ENCODE peak calls at places on chromosomes 12 and 14, in six cellular contexts. S is IMR-90, M is OCI-LY7, B is HCT116, U is GM23338, N is HepG2. K is an unnamed sample.

GRCh38 chr12:52344111-52344510 is 22.9 kb upstream of the KRT83 start:
- DNase-seq in S (no peak), M (no peak), B (no peak), U (no peak), N (no peak), K (no peak)

GRCh38 chr12:124814741-124815613 is 48.7 kb downstream of the SCARB1 start:
- DNase-seq in S (no peak), M (no peak), B (no peak), U (no peak), N (no peak), K (no peak)

GRCh38 chr14:69895109-69895508 is 15.9 kb downstream of the SMOC1 start:
- DNase-seq in S (no peak), M (no peak), B (no peak), U (no peak), N (no peak), K (no peak)

GRCh38 chr12:29066061-29066588 is 83.0 kb upstream of the FAR2 start:
- DNase-seq in S (peak), M (no peak), B (peak), U (no peak), N (no peak), K (no peak)

GRCh38 chr14:67467134-67467533 is 21.4 kb downstream of the TMEM229B start:
- DNase-seq in S (no peak), M (no peak), B (no peak), U (no peak), N (no peak), K (no peak)

GRCh38 chr12:120978296-120979219 is at the start of gene HNF1A:
- DNase-seq in S (no peak), M (no peak), B (no peak), U (peak), N (peak), K (no peak)

GRCh38 chr12:68374315-68374982 is 42.3 kb upstream of the MDM1 start:
- DNase-seq in S (no peak), M (no peak), B (no peak), U (no peak), N (no peak), K (no peak)

GRCh38 chr12:47078733-47079364 is 572 bp upstream of the PCED1B start:
- DNase-seq in S (peak), M (no peak), B (no peak), U (no peak), N (no peak), K (no peak)

GRCh38 chr14:100807979-100808734 is 17.8 kb upstream of the MEG3 start:
- DNase-seq in S (no peak), M (no peak), B (no peak), U (no peak), N (no peak), K (no peak)

GRCh38 chr12:117105902-117106301 is 6.7 kb upstream of the TESC start:
- DNase-seq in S (no peak), M (peak), B (peak), U (no peak), N (peak), K (no peak)

GRCh38 chr12:132520421-132521199 is 30.7 kb downstream of the FBRSL1 start:
- DNase-seq in S (no peak), M (no peak), B (no peak), U (no peak), N (no peak), K (no peak)

GRCh38 chr12:65170245-65170881 is 980 bp downstream of the LEMD3 start:
- DNase-seq in S (peak), M (peak), B (peak), U (peak), N (peak), K (no peak)

GRCh38 chr12:14907953-14908352 is 22.3 kb upstream of the MGP start:
- DNase-seq in S (peak), M (no peak), B (no peak), U (no peak), N (no peak), K (no peak)

GRCh38 chr12:122003646-122004611 is 17.8 kb upstream of the BCL7A start:
- DNase-seq in S (no peak), M (peak), B (no peak), U (no peak), N (no peak), K (no peak)
- H3K4me3 ChIP-seq in S (no peak), M (peak), B (no peak), U (no peak), N (no peak), K (no peak)

GRCh38 chr12:107464644-107465043 is 221.0 kb upstream of the PWP1 start:
- DNase-seq in S (no peak), M (no peak), B (no peak), U (no peak), N (no peak), K (no peak)

GRCh38 chr12:107467716-107468115 is 217.9 kb upstream of the PWP1 start:
- DNase-seq in S (peak), M (no peak), B (no peak), U (peak), N (no peak), K (no peak)

GRCh38 chr12:107468976-107469375 is 216.6 kb upstream of the PWP1 start:
- DNase-seq in S (no peak), M (no peak), B (no peak), U (no peak), N (no peak), K (no peak)

GRCh38 chr12:107472308-107472707 is 213.3 kb upstream of the PWP1 start:
- DNase-seq in S (no peak), M (no peak), B (no peak), U (no peak), N (no peak), K (no peak)

DNA sequence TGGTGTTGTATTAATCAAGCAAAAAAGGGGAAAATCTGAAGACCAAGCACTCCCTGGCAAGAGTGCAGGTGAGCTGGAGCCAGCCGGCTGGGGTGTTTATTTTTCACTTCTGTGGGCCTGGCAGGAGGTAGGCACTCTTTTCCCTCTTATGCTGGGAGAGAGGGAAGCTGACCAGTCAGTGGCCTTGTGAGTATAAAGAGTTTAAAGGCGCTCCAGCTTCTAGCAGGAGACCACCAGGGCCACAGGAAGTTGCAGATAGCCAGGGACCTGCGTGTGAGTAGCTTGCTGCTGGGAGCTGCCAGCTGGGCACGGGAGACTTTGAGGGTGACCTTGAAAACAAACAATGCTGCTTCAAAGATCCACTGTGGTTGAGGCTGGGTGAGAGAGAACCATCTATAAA is 217.4 kb upstream of the PWP1 start:
- DNase-seq in S (peak), M (no peak), B (no peak), U (peak), N (no peak), K (no peak)
- H2AFZ ChIP-seq in S (no peak), M (no peak), B (no peak), U (no peak), N (no peak), K (no peak)

DNA sequence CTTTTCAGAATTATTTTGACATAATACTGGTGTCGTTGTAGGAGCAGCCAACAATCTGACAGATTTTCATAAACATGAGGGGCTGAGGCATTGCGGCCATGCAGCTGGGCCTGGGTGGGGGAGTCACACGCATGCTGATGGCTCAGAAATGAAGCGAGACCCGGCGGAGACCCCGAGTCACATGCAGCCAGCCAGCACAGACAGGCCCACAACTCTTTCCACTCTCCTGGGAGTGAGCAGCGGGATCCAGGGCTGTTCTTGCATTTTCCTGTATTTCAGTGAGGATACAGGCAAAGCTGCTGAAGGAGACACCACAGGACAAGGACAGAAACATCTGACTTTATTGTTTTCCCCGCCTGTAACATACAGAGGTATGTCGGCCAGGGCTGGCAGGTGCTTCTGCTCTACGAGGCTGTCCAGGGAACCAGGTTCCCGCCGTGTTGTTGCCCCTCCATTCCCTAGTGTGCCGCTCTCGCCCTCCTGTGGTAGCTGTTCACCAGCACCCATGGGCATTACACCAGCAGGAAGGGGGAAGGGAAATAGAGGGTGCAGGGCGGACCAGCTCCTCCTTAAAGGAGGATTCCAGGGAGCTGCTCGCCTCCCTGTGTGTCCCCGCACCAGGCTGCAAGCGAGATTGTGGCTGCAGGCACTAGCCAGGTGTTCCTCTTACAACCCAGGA is 30.5 kb downstream of the FZD10 start:
- DNase-seq in S (no peak), M (no peak), B (no peak), U (no peak), N (peak), K (no peak)
- TF ChIP-seq CTCF in S (no peak), M (no peak), B (no peak), U (peak), N (peak), K (peak)

GRCh38 chr14:28264306-28264705 is 502.3 kb upstream of the FOXG1 start:
- DNase-seq in S (no peak), M (no peak), B (no peak), U (no peak), N (no peak), K (no peak)
- H3K4me3 ChIP-seq in S (no peak), M (no peak), B (no peak), U (no peak), N (no peak), K (no peak)

DNA sequence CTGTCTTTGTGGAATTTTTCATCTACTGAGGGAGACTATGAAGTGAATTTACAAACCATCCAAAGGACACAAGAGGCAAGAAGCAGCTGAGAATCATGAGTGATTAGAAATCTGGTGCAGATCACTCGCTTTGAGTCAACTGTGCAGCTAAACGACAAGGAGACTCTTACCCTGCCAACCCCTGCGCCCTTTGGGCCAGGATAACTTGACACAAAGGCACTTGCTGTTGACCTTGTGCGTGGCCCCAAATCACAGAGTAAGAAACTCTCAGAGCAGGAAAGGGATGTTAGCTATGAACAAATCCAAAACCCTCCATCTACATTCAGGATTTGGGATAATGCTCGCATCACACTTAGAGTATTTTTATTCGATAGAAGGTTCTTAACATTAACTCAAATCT is 11.5 kb upstream of the PARP11 start:
- DNase-seq in S (no peak), M (no peak), B (no peak), U (no peak), N (no peak), K (no peak)
- H2AFZ ChIP-seq in S (no peak), M (no peak), B (no peak), U (no peak), N (no peak), K (no peak)

DNA sequence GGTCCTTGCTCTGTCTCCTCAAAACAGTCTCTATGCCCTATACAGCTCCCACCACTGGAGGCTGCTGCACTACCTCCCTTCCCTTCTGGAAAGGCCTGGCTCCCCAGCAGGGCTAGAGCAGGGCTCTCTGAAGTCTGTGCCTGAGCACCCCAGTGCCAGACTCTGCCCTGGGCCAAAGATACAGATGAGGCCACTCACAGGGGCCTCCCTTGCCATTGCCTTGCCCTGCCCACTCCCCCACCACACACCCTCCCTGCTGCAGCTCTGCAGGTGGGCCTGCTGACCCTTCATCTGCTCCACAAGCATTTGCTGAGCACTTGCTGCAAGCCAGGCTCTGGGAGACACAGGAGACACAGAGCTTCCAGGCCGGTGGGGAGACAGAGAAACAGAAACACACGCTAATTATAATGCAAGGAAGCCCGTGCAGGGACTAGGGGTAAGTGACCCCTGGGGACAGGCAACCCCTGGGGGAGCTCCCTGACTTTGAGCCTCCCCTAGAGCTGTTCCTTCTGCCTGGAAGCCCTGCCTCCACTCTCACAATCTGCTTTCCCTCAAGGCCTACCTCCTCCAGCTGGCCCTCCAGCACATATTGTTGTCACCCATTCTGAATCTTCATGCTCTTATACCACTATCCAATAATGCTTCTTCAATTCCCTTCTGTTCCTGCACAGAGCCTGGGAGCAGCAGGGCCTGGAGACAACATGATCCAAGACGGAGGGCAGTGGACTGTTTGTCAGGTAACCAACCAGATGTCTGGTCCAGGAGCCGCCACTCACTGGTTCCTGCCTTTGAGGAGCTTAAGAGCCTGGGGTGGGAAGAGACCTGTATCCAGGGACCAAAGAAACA is 32.6 kb upstream of the PNMA1 start:
- DNase-seq in S (no peak), M (peak), B (no peak), U (no peak), N (no peak), K (no peak)
- TF ChIP-seq CTCF in S (peak), M (peak), B (peak), U (peak), N (no peak), K (no peak)

GRCh38 chr12:122304924-122305323 is 38.6 kb upstream of the VPS33A start:
- DNase-seq in S (peak), M (no peak), B (no peak), U (no peak), N (no peak), K (no peak)

GRCh38 chr12:122306407-122306806 is 40.1 kb upstream of the VPS33A start:
- DNase-seq in S (no peak), M (peak), B (no peak), U (peak), N (peak), K (no peak)

GRCh38 chr12:122297494-122297893 is 31.2 kb upstream of the VPS33A start:
- DNase-seq in S (no peak), M (no peak), B (no peak), U (no peak), N (no peak), K (no peak)

GRCh38 chr12:122308811-122309210 is 42.5 kb upstream of the VPS33A start:
- DNase-seq in S (peak), M (no peak), B (no peak), U (no peak), N (no peak), K (no peak)

DNA sequence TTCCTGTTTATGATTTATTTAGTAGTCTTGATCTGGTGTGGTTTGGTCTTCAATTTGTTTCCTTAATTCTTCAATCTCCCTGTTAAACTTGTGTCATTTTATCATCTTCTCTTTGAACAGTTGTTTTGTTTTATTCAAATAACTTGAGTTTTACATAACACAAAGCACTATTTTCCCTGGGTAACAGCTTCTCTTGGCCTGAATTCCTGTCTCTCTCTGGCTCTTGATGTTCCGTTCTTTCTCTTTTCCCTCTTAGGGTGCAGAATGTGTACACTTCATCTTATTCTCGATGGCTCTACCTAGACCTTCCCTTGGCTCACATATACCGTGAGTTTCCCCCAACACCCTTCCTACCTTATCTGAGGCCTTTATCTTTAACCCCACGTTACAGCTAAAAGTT is 36.8 kb upstream of the VPS33A start:
- DNase-seq in S (no peak), M (no peak), B (no peak), U (no peak), N (no peak), K (no peak)
- H3K4me3 ChIP-seq in S (no peak), M (no peak), B (no peak), U (no peak), N (no peak), K (no peak)

DNA sequence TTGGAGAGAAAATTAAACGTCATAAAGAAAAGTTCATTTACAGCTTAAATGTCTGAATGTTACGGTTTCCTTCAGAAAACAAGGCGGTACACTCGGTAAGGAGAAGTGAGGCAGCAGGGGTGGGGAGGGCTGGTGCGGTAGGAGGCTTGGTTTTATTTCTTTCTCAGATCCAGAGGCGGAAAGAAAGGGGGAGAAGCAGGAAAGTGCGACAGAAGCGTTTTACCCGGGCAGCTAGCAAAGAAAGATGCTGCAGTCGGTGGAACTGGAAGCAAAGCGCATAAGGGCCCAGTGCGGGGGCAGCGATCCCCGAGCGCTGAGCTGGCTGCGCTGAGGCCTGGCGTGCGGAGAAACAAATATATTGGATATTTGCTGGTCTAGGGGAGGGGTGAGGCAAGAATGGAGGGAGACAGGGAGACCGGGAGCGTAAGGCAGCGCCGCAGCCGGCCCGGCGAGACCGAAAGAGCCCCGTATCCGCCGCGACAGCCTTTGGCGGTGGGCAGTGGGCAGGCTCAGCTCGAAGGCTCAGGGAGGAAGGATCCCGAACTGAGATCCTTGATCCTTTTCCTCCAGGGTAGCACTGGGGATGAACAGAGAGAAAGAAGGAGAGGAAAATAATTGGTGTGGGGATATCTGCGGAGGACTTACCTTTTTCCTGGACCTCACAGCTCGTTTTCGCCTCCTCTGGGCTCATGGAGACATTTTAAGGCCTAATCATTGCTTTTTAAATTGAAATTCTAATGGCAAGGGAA is 6.4 kb upstream of the HOXC11 start:
- DNase-seq in S (no peak), M (no peak), B (no peak), U (no peak), N (no peak), K (no peak)
- H2AFZ ChIP-seq in S (no peak), M (no peak), B (no peak), U (no peak), N (no peak), K (no peak)

GRCh38 chr12:131408036-131408365 is 302.9 kb upstream of the SFSWAP start:
- DNase-seq in S (no peak), M (no peak), B (no peak), U (no peak), N (no peak), K (no peak)

GRCh38 chr12:131407221-131408035 is 303.5 kb upstream of the SFSWAP start:
- DNase-seq in S (no peak), M (no peak), B (no peak), U (no peak), N (no peak), K (no peak)

GRCh38 chr12:131413006-131413405 is 297.9 kb upstream of the SFSWAP start:
- DNase-seq in S (no peak), M (no peak), B (no peak), U (no peak), N (no peak), K (no peak)

GRCh38 chr12:131404705-131405104 is 306.2 kb upstream of the SFSWAP start:
- DNase-seq in S (no peak), M (no peak), B (no peak), U (no peak), N (no peak), K (no peak)

GRCh38 chr12:131408484-131408883 is 302.4 kb upstream of the SFSWAP start:
- DNase-seq in S (no peak), M (no peak), B (no peak), U (no peak), N (no peak), K (no peak)
- TF ChIP-seq CTCF in S (no peak), M (no peak), B (no peak), U (no peak), N (no peak), K (no peak)

GRCh38 chr12:110046451-110047187 is 1.7 kb downstream of the C12orf76 start:
- DNase-seq in S (no peak), M (no peak), B (no peak), U (no peak), N (peak), K (no peak)
- H3K4me3 ChIP-seq in S (no peak), M (peak), B (peak), U (no peak), N (peak), K (no peak)

K was measured in keratinocyte.